ENCODE peak calls at places on chromosomes 11 and 22, in ten cellular contexts. Z is K562; E is putamen; M is anterior cingulate cortex; K is activated T-cell treated with anti-CD3 and anti-CD28 coated beads, Interleukin-2, amount 50 U/mL, for 24 hours; U is germinal center; H is T-helper 2 cell; Q is EL; A is HFFc6; F is NCI-H774. C is an unnamed sample.

GRCh38 chr22:38040953-38041759 is 16.0 kb upstream of the PICK1 start:
- DNase-seq in Z (no peak), E (no peak), M (no peak), K (no peak), U (no peak), H (no peak), Q (peak; percentile 23), A (no peak), F (no peak), C (no peak)

GRCh38 chr22:38109391-38110000 is 988 bp downstream of the BAIAP2L2 start:
- DNase-seq in Z (no peak), E (no peak), M (no peak), K (no peak), U (no peak), H (no peak), Q (no peak), A (no peak), F (no peak), C (no peak)

GRCh38 chr22:49812838-49813237 is 14.8 kb downstream of the BRD1 start:
- DNase-seq in Z (no peak), E (no peak), M (no peak), K (no peak), U (no peak), H (no peak), Q (peak; percentile 56), A (no peak), F (no peak), C (no peak)

GRCh38 chr11:58999291-58999680 is 60.0 kb downstream of the GLYATL1 start:
- DNase-seq in Z (no peak), E (no peak), M (no peak), K (no peak), U (peak; percentile 10), H (no peak), Q (no peak), A (no peak), F (no peak), C (no peak)

GRCh38 chr11:130485983-130486970 is 37.8 kb downstream of the ADAMTS15 start:
- DNase-seq in Z (no peak), E (no peak), M (no peak), K (no peak), U (no peak), H (no peak), Q (no peak), A (no peak), F (no peak), C (no peak)

GRCh38 chr11:127049486-127049885 is 48.9 kb upstream of the KIRREL3 start:
- DNase-seq in Z (no peak), E (no peak), M (no peak), K (no peak), U (no peak), H (no peak), Q (no peak), A (no peak), F (peak; percentile 11), C (no peak)

GRCh38 chr22:26323013-26323412 is 106.0 kb upstream of the ASPHD2 start:
- DNase-seq in Z (no peak), E (no peak), M (no peak), K (no peak), U (no peak), H (no peak), Q (no peak), A (peak; percentile 15), F (no peak), C (no peak)

GRCh38 chr11:61023086-61024035 is 51.9 kb downstream of the CD6 start:
- DNase-seq in Z (no peak), E (no peak), M (no peak), K (peak; percentile 77), U (no peak), H (peak; percentile 35), Q (no peak), A (no peak), F (no peak), C (no peak)

C was measured in OCI-M1.